ENCODE peak calls at places on chromosome 11, in six cellular contexts. F, U, R, A, L and J are unnamed samples.
A peak's percentile ranks its signal among the peaks of the same experiment; 100 is the strongest.

GRCh38 chr11:2701898-2702434 is 2.2 kb upstream of the KCNQ1OT1 start:
- DNase-seq in F (no peak), U (no peak), R (no peak), A (no peak), L (no peak), J (no peak)

GRCh38 chr11:22192642-22193347 is at the start of gene ANO5:
- DNase-seq in F (peak; percentile 7), U (peak; percentile 81), R (no peak), A (peak; percentile 89), L (peak; percentile 56), J (peak; percentile 87)

GRCh38 chr11:28566643-28567042 is 458.5 kb downstream of the METTL15 start:
- DNase-seq in F (peak; percentile 99), U (peak; percentile 75), R (no peak), A (peak; percentile 1), L (no peak), J (peak; percentile 85)

GRCh38 chr11:18775492-18776292 is 15.9 kb downstream of the PTPN5 start:
- DNase-seq in F (peak; percentile 63), U (peak; percentile 92), R (peak; percentile 79), A (peak; percentile 76), L (peak; percentile 75), J (peak; percentile 86)

GRCh38 chr11:61414547-61414946 is 15.2 kb downstream of the CPSF7 start:
- DNase-seq in F (no peak), U (no peak), R (no peak), A (no peak), L (peak; percentile 60), J (no peak)

GRCh38 chr11:86660011-86660595 is 12.3 kb downstream of the ME3 start:
- DNase-seq in F (peak; percentile 82), U (no peak), R (peak; percentile 43), A (peak; percentile 11), L (no peak), J (no peak)

GRCh38 chr11:48081151-48082010 is 101.0 kb downstream of the PTPRJ start:
- DNase-seq in F (peak; percentile 92), U (no peak), R (no peak), A (no peak), L (no peak), J (no peak)

GRCh38 chr11:95296621-95297025 is 65.6 kb upstream of the SESN3 start:
- DNase-seq in F (peak; percentile 26), U (no peak), R (no peak), A (no peak), L (no peak), J (no peak)

GRCh38 chr11:29009426-29009825 is 901.2 kb downstream of the METTL15 start:
- DNase-seq in F (peak; percentile 34), U (no peak), R (no peak), A (no peak), L (no peak), J (no peak)

GRCh38 chr11:72985645-72986044 is 156.5 kb downstream of the FCHSD2 start:
- DNase-seq in F (no peak), U (no peak), R (no peak), A (no peak), L (no peak), J (no peak)

DNA sequence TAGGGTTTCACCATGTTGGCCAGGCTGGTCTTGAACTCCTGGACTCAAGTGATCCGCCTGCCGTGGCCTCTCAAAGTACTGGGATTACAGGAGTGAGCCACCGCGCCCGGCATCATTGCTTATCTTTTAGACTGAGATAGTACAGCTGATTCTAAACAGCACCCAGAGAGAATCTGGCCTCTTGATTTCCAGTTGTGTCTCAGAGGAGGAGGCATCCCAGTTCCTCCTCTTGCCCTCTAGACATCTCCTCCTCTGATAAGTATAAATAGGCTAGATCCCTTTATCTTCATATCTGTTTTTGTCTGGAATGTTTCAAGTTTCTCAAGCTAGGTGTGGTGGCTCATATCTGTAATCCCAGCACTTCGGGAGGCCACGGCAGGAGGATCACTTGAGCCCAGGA is 7.0 kb downstream of the MARK2 start:
- DNase-seq in F (no peak), U (no peak), R (no peak), A (no peak), L (no peak), J (no peak)
- TF ChIP-seq EZH2phosphoT487 in F (no peak), U (no peak), R (no peak), A (no peak), L (no peak), J (no peak)

GRCh38 chr11:12822623-12823022 is 148.4 kb downstream of the TEAD1 start:
- DNase-seq in F (no peak), U (no peak), R (no peak), A (peak; percentile 56), L (no peak), J (no peak)
- H4K20me1 ChIP-seq in F (peaks cover 34% of the 10 kb centered on the region), U (peaks cover 3% of the 10 kb centered on the region), R (no peaks in the 10 kb centered on the region), A (peaks cover 35% of the 10 kb centered on the region), L (no peaks in the 10 kb centered on the region), J (peaks cover 40% of the 10 kb centered on the region)

GRCh38 chr11:626475-627272 is at the start of gene SCT:
- DNase-seq in F (no peak), U (no peak), R (no peak), A (no peak), L (no peak), J (peak; percentile 36)

GRCh38 chr11:623999-624704 is 603 bp downstream of the CDHR5 start:
- DNase-seq in F (peak; percentile 60), U (no peak), R (peak; percentile 64), A (no peak), L (no peak), J (no peak)

GRCh38 chr11:627273-627585 is 248 bp upstream of the SCT start:
- DNase-seq in F (no peak), U (no peak), R (no peak), A (no peak), L (no peak), J (no peak)

GRCh38 chr11:624705-625635 is at the start of gene CDHR5:
- DNase-seq in F (no peak), U (no peak), R (no peak), A (no peak), L (no peak), J (no peak)

DNA sequence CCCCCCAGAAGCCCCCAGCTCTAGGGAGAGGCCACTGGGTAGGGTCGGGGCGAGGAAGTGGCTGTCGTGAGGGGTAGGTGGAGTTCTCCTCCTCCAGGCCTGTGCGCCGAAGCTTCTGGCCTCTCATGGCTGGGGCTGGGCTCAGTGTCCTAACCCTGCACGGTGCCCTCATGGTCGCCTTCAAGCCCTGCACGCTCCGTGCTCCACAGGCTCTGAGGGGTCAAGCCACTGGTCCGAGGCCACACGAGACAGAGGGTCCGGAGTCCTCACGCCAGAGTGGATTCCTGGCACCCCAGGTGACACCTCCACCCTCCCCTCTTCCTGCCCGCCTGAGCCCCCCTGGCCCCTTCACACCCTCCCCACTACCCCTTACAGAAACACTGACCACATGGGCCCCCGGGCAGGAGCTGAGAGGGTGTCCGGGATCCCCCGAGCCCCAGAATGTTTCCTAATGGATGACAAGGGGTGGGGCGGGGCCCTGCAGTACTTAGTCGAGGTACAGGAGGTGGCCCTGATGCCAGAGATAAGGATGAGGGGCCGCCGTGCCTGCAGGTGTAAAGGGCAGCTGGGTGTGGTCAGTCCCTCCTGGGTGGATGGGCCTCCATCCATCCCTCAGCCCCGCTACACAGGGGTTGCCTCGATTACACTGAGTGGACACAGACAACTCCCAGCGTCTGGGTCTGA is 1.0 kb upstream of the CDHR5 start:
- DNase-seq in F (no peak), U (no peak), R (no peak), A (no peak), L (no peak), J (no peak)
- H3F3A ChIP-seq in F (peaks cover 10% of the 10 kb centered on the region), U (peaks cover 9% of the 10 kb centered on the region), R (no peaks in the 10 kb centered on the region), A (peaks cover 15% of the 10 kb centered on the region), L (peaks cover 18% of the 10 kb centered on the region), J (peaks cover 6% of the 10 kb centered on the region)

GRCh38 chr11:44979536-44980399 is 29.1 kb upstream of the TP53I11 start:
- DNase-seq in F (no peak), U (peak; percentile 43), R (peak; percentile 92), A (no peak), L (no peak), J (peak; percentile 44)

GRCh38 chr11:44977493-44977984 is 26.9 kb upstream of the TP53I11 start:
- DNase-seq in F (no peak), U (peak; percentile 53), R (peak; percentile 9), A (peak; percentile 57), L (no peak), J (peak; percentile 49)

GRCh38 chr11:44980533-44981427 is 30.1 kb upstream of the TP53I11 start:
- DNase-seq in F (no peak), U (no peak), R (no peak), A (no peak), L (no peak), J (no peak)

GRCh38 chr11:44978279-44978960 is 27.7 kb upstream of the TP53I11 start:
- DNase-seq in F (no peak), U (no peak), R (no peak), A (no peak), L (no peak), J (no peak)

GRCh38 chr11:44978961-44979331 is 28.3 kb upstream of the TP53I11 start:
- DNase-seq in F (no peak), U (no peak), R (peak; percentile 97), A (no peak), L (no peak), J (no peak)
- TF ChIP-seq EZH2phosphoT487 in F (no peak), U (no peak), R (no peak), A (no peak), L (no peak), J (no peak)